ENCODE peak calls at places on chromosome 5, in five cellular contexts. V, R, H, A and F are unnamed samples.

GRCh38 chr5:174030289-174030688 is 15.2 kb upstream of the NSG2 start:
- DNase-seq in V (no peak), R (no peak), H (no peak), A (no peak), F (no peak)

GRCh38 chr5:171574374-171574773 is 154.9 kb downstream of the FGF18 start:
- DNase-seq in V (no peak), R (no peak), H (no peak), A (no peak), F (no peak)

GRCh38 chr5:56012281-56012963 is 17.7 kb upstream of the IL6ST start:
- DNase-seq in V (no peak), R (no peak), H (peak), A (no peak), F (no peak)

GRCh38 chr5:31944683-31945445 is 229.3 kb downstream of the GOLPH3 start:
- DNase-seq in V (no peak), R (peak), H (peak), A (no peak), F (no peak)

GRCh38 chr5:156394642-156395393 is 67.9 kb downstream of the SGCD start:
- DNase-seq in V (no peak), R (peak), H (peak), A (no peak), F (no peak)

GRCh38 chr5:154811653-154812465 is 38.5 kb downstream of the FAXDC2 start:
- DNase-seq in V (peak), R (peak), H (peak), A (no peak), F (peak)

GRCh38 chr5:145347026-145347616 is 488.0 kb downstream of the PRELID2 start:
- DNase-seq in V (no peak), R (peak), H (peak), A (no peak), F (no peak)

GRCh38 chr5:115170924-115171510 is 1.3 kb upstream of the TRIM36 start:
- DNase-seq in V (no peak), R (no peak), H (peak), A (no peak), F (no peak)

GRCh38 chr5:56481998-56482698 is 249.0 kb upstream of the ANKRD55 start:
- DNase-seq in V (no peak), R (peak), H (peak), A (no peak), F (no peak)

GRCh38 chr5:35816881-35817521 is 39.7 kb upstream of the IL7R start:
- DNase-seq in V (no peak), R (no peak), H (no peak), A (no peak), F (no peak)

GRCh38 chr5:35811108-35811741 is 45.5 kb upstream of the IL7R start:
- DNase-seq in V (no peak), R (no peak), H (no peak), A (no peak), F (no peak)

GRCh38 chr5:35813456-35813855 is 43.2 kb upstream of the IL7R start:
- DNase-seq in V (no peak), R (no peak), H (peak), A (no peak), F (no peak)

GRCh38 chr5:35819026-35819425 is 37.7 kb upstream of the IL7R start:
- DNase-seq in V (no peak), R (no peak), H (no peak), A (no peak), F (no peak)

DNA sequence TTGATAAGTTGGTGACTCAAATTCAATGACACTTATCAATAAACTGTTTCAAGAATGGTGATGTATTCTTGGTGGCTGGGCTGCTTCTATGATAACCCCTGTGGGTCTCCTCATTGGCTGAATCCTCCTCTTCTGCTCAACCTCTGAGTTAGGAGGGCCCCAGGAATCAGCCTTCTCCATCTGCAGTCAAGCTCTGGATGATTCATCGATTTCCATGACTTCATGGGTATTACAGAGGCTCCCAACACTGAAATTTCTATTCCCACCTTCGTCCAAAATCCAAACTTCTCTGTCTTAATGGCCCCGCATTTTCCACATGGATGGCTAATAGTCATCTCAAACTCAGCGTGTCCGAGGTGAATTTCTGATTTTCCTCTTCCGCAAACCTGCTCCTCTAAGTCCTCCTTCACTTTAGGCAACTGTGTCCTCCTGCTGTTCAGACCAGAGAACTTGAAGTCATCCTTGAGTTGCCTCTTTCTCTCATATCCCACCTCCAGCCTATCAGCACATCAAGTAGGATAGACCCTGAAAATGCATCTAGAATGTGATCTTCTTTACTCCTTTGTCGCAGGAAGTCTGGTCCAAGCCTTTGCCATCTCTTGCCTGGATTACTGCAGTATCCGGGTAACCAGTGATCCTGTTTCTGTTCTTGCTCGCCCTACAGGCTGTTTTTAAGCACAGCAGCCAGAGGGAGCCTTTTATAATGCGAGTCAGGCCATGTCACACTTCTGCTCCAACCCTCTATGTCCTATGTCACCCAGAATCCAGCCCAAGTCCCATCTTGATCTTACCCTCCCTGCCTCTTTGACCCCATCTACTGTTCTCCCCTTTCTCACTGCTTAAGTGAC is 41.4 kb upstream of the IL7R start:
- DNase-seq in V (no peak), R (peak), H (no peak), A (no peak), F (no peak)
- TF ChIP-seq CTCF in V (no peak), R (peak), H (peak), A (no peak), F (peak)

GRCh38 chr5:166342330-166342891 is 1949.0 kb upstream of the WWC1 start:
- DNase-seq in V (no peak), R (no peak), H (no peak), A (no peak), F (no peak)

GRCh38 chr5:166340039-166340438 is 1951.4 kb upstream of the WWC1 start:
- DNase-seq in V (no peak), R (no peak), H (no peak), A (no peak), F (no peak)

GRCh38 chr5:166347051-166347450 is 1944.4 kb upstream of the WWC1 start:
- DNase-seq in V (no peak), R (no peak), H (no peak), A (no peak), F (no peak)

GRCh38 chr5:166338801-166339200 is 1952.6 kb upstream of the WWC1 start:
- DNase-seq in V (no peak), R (no peak), H (no peak), A (no peak), F (no peak)

GRCh38 chr5:166341708-166342329 is 1949.6 kb upstream of the WWC1 start:
- DNase-seq in V (no peak), R (no peak), H (no peak), A (no peak), F (no peak)
- TF ChIP-seq CTCF in V (no peak), R (peak), H (no peak), A (no peak), F (no peak)

DNA sequence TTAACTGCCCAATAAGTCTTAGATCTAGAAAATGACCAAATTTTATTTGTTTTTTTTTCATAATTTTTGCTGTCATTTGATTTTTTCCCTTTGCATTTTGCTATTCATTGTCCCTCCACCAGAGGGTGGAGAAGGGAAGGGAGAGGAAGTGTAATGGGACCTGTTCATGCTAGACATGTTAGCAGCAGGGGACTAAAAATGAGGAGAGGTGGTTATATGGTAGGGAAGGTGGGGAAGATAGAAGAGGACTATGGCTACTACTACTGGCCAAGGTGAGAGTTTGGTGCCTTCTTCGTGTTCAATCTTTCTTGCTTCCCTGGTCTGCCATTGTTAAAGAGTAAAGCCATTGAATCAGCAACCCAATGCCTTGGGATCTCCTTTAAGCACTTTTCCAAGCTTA is 6.4 kb downstream of the GRIA1 start:
- DNase-seq in V (no peak), R (peak), H (peak), A (no peak), F (no peak)
- TF ChIP-seq CTCF in V (peak), R (peak), H (peak), A (peak), F (peak)

GRCh38 chr5:132733499-132734148 is 3.7 kb downstream of the KIF3A start:
- DNase-seq in V (no peak), R (no peak), H (no peak), A (no peak), F (no peak)
- TF ChIP-seq CTCF in V (no peak), R (no peak), H (no peak), A (no peak), F (no peak)

GRCh38 chr5:106843812-106844416 is 826.8 kb downstream of the EFNA5 start:
- DNase-seq in V (no peak), R (peak), H (peak), A (no peak), F (no peak)
- TF ChIP-seq CTCF in V (no peak), R (no peak), H (no peak), A (no peak), F (peak)

DNA sequence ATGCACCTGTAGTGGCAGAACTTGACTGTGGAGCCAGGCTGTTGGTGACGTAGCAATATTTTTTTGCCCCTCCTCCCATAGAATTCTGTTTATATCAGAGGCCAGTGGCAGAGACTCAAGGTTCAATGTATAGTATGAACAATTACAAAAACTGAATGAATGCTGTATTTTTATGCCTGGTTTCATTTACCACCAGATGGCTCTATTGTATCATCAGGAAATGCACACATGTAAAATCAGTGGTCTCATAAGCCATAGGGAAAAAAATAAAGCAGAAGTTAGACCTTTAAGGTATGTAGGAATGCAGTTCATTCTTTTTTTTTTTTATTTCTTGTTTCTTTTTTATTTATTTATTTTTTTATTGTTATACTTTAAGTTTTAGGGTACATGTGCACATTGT is 43.6 kb downstream of the CCDC192 start:
- DNase-seq in V (no peak), R (peak), H (peak), A (no peak), F (no peak)
- TF ChIP-seq CTCF in V (peak), R (peak), H (peak), A (peak), F (peak)

DNA sequence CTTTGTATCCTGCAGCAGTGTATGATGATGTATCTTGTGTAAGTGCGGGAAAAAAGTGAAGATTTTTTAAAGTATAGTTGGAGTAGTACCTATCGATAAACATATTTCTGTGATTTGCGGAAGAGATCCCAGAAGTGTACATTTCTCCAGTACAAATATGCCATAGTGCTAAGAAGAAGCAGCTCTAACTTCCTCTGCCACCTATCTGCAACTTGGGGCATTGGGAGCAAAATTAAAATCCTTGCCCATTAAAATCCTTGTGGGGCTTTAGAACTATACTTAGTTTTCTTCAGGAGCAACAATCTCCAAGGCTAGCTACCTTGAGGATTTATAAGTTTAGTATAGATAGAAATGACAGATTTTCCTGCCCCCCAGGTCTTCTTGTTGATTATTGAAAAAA is 123.7 kb downstream of the VCAN start:
- DNase-seq in V (no peak), R (no peak), H (no peak), A (no peak), F (no peak)
- TF ChIP-seq CTCF in V (no peak), R (no peak), H (peak), A (no peak), F (no peak)

DNA sequence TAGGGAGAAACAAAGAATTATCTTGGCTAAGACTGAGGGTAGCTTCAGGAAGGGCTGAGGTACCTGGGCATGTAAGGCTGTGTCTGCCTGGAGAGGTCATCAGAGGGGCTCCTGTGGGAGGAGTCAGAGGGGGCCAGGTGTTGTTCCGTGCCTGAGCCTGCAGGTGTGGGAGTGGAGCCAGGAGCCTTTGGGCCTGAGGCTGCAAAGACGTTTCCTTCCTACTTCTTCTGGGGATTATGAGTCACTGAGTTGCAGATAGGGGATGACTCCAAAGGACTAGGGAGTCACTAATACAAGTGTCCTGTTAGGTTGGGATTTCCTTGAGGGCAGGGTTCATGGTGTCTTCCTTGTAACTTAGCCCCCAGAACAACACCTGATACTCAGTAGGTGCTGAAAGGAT is 391.1 kb downstream of the ARHGEF28 start:
- DNase-seq in V (no peak), R (no peak), H (peak), A (no peak), F (no peak)
- TF ChIP-seq CTCF in V (no peak), R (no peak), H (no peak), A (no peak), F (no peak)

DNA sequence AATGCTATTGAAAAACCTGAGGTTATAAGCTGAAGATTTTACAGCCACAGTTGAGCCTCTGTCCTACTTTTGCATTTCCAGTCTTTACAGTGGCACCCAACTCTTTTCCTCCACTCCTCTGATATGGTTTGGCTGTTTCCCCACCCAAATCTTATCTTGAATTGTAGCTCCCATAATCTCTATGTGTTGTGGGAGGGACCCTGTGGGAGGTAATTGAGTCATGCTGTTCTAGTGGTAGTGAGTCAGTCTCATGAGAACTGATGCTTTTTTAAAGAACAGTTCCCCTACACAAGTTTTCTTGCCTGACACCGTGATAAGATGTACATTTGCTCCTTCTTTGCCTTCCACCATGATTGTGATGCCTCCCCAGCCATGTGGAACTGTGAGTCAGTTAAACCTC is 646.1 kb upstream of the SEMA6A start:
- DNase-seq in V (no peak), R (no peak), H (peak), A (no peak), F (no peak)
- TF ChIP-seq CTCF in V (no peak), R (no peak), H (no peak), A (no peak), F (no peak)

DNA sequence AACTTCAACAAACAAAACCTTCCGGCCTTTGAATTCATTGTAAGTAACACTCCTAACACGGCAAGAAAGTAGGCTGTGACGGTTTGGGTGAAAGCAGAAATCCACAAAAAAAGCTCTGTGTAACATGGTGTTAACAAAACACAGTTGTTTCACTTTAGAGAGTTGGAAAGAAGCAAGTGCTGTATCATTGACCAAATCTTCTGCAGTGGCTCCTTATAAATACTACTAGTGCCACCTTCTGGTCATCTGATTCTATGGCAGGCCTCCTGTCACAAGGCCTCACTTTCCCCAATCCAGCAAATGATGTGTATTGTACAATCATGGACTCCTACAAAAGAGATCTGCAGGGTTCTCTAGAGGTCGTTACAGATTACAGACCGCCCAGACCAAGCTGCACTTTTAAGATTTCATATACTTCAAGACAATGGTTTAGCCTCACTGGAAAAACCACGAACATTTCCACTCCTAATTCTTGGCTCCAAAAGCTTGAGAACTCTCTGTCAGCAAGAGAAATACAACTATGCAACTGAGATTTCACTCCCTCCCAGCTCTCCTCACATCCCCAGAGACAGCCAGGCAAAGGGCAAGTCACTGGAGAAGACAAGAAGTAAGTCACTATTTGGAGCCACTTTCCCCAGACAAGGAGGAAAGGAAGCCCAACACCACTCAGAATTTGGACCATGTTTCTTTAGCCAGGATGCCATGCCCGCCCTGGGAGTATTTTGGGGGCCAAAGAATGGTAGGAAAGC is 196.2 kb downstream of the DTWD2 start:
- DNase-seq in V (no peak), R (peak), H (peak), A (no peak), F (peak)
- TF ChIP-seq CTCF in V (peak), R (peak), H (peak), A (peak), F (peak)